ENCODE peak calls at places on chromosomes 4 and X, in six cellular contexts. Z is activated T-cell treated with anti-CD3 and anti-CD28 coated beads for 24 hours, P is Peyer's patch, X is DMS 273 treated with DMSO at 0.1 percent for 48 hours, F is ureter, M is anterior cingulate cortex. A is an unnamed sample.

GRCh38 chr4:79358438-79358837 is 32.6 kb upstream of the NAA11 start:
- DNase-seq in M (no peak), P (no peak), F (no peak), Z (no peak), X (no peak), A (no peak)

GRCh38 chr4:173489514-173489913 is 40.5 kb downstream of the HAND2 start:
- DNase-seq in F (no peak), Z (no peak), X (no peak), M (no peak), P (no peak), A (no peak)

GRCh38 chr4:35229021-35229420 is 1015.3 kb downstream of the ARAP2 start:
- DNase-seq in P (no peak), Z (no peak), M (no peak), X (no peak), F (no peak), A (no peak)

GRCh38 chr4:161555689-161556660 is 607.8 kb downstream of the FSTL5 start:
- DNase-seq in P (no peak), M (no peak), X (no peak), F (no peak), Z (no peak), A (no peak)

GRCh38 chr4:139454111-139454600 is at the start of gene RAB33B:
- DNase-seq in Z (no peak), M (peak; percentile 43), F (no peak), X (no peak), P (no peak), A (no peak)

GRCh38 chr4:103934178-103934789 is 214.5 kb upstream of the TACR3 start:
- DNase-seq in X (peak; percentile 0), M (peak; percentile 8), Z (no peak), P (no peak), F (no peak), A (no peak)

GRCh38 chr4:4405358-4405962 is 18.6 kb downstream of the NSG1 start:
- DNase-seq in F (no peak), M (no peak), P (no peak), X (no peak), Z (no peak), A (no peak)

GRCh38 chrX:154366666-154367055 is 7.8 kb downstream of the FLNA start:
- DNase-seq in P (no peak), M (peak; percentile 46), X (no peak), Z (no peak), F (no peak), A (no peak)

GRCh38 chr4:39636786-39637185 is 1.9 kb downstream of the SMIM14 start:
- DNase-seq in M (no peak), P (no peak), X (no peak), F (no peak), Z (no peak), A (peak; percentile 24)

GRCh38 chrX:71251456-71251973 is 2.4 kb downstream of the ZMYM3 start:
- DNase-seq in F (no peak), M (no peak), P (no peak), Z (peak; percentile 6), X (no peak), A (no peak)

GRCh38 chr4:1195894-1196401 is 23.6 kb upstream of the SPON2 start:
- DNase-seq in F (no peak), X (no peak), P (no peak), M (no peak), Z (no peak), A (no peak)

GRCh38 chr4:38523524-38524448 is 140.2 kb upstream of the KLF3 start:
- DNase-seq in Z (peak; percentile 36), X (no peak), P (no peak), M (no peak), F (peak; percentile 68), A (no peak)

GRCh38 chr4:134202557-134202956 is 968 bp upstream of the PABPC4L start:
- DNase-seq in P (no peak), M (no peak), X (no peak), F (no peak), Z (no peak), A (no peak)

GRCh38 chr4:1381181-1381621 is 25.0 kb downstream of the NKX1-1 start:
- DNase-seq in P (no peak), X (no peak), Z (no peak), F (no peak), M (no peak), A (no peak)

GRCh38 chr4:37648084-37648817 is 37.9 kb downstream of the RELL1 start:
- DNase-seq in M (no peak), Z (no peak), F (peak; percentile 75), P (peak; percentile 88), X (no peak), A (no peak)

GRCh38 chr4:28229092-28229491 is 1368.5 kb downstream of the STIM2 start:
- DNase-seq in X (no peak), M (no peak), Z (no peak), F (no peak), P (no peak), A (no peak)

GRCh38 chr4:26343041-26343403 is 22.2 kb downstream of the RBPJ start:
- DNase-seq in F (no peak), Z (no peak), M (no peak), X (no peak), P (no peak), A (no peak)

GRCh38 chr4:94305468-94306225 is 37.0 kb downstream of the HPGDS start:
- DNase-seq in F (no peak), X (peak; percentile 50), Z (no peak), M (no peak), P (no peak), A (no peak)

GRCh38 chrX:39759526-39760224 is 338.1 kb downstream of the BCOR start:
- DNase-seq in F (no peak), M (no peak), P (no peak), X (no peak), Z (no peak), A (no peak)

GRCh38 chr4:8274772-8275241 is 5.3 kb downstream of the HTRA3 start:
- DNase-seq in X (peak; percentile 71), P (peak; percentile 80), F (peak; percentile 90), Z (no peak), M (peak; percentile 59), A (no peak)

GRCh38 chrX:3567681-3568080 is 145.8 kb downstream of the PRKX start:
- DNase-seq in M (no peak), P (no peak), F (no peak), Z (no peak), X (no peak), A (no peak)

GRCh38 chr4:25767877-25768475 is 94.8 kb downstream of the SEL1L3 start:
- DNase-seq in X (no peak), M (peak; percentile 46), P (peak; percentile 66), Z (no peak), F (peak; percentile 54), A (no peak)

GRCh38 chrX:24153175-24153795 is 3.8 kb downstream of the ZFX start:
- DNase-seq in Z (peak; percentile 1), M (no peak), X (no peak), P (no peak), F (no peak), A (no peak)

GRCh38 chrX:4710618-4711433 is 997.4 kb upstream of the PRKX start:
- DNase-seq in M (no peak), X (peak; percentile 25), P (no peak), Z (no peak), F (peak; percentile 67), A (peak; percentile 8)

GRCh38 chr4:76546282-76547166 is 111.5 kb downstream of the SHROOM3 start:
- DNase-seq in Z (no peak), M (no peak), F (peak; percentile 60), P (no peak), X (no peak), A (no peak)

A was measured in stimulated activated naive CD8-positive, alpha-beta T cell treated with anti-CD3 and anti-CD28 coated beads, Interleukin-15, amount 100 ng/mL, for 72 hours.